ENCODE peak calls at places on chromosomes 5 and 9, in five cellular contexts. I is GM12878, B is A549, O is HepG2, K is K562. F is an unnamed sample.

GRCh38 chr9:97697837-97698236 is 697 bp upstream of the XPA start:
- DNase-seq in B (no peak), K (no peak), I (no peak), O (no peak), F (no peak)

GRCh38 chr9:107269681-107270080 is 13.4 kb upstream of the RAD23B start:
- DNase-seq in I (no peak), B (no peak), K (no peak), O (peak), F (no peak)

GRCh38 chr5:142883025-142883424 is 112.8 kb downstream of the ARHGAP26 start:
- DNase-seq in O (no peak), K (no peak), I (no peak), B (no peak), F (no peak)

GRCh38 chr5:136192015-136192525 is 892 bp downstream of the SMIM32 start:
- DNase-seq in O (no peak), K (no peak), B (no peak), I (no peak), F (no peak)

GRCh38 chr5:181203093-181203711 is 1.8 kb downstream of the TRIM7 start:
- DNase-seq in I (no peak), B (no peak), O (no peak), K (no peak), F (no peak)

GRCh38 chr5:37891832-37892231 is 52.0 kb upstream of the GDNF start:
- DNase-seq in I (no peak), B (no peak), K (no peak), O (no peak), F (no peak)

GRCh38 chr9:130835441-130836298 is 616 bp downstream of the ABL1 start:
- DNase-seq in I (no peak), K (peak), O (no peak), B (peak), F (peak)

GRCh38 chr5:143405063-143405746 is 1.7 kb upstream of the NR3C1 start:
- DNase-seq in B (peak), I (no peak), O (peak), K (peak), F (peak)

GRCh38 chr5:149776376-149777305 is 46.5 kb downstream of the PPARGC1B start:
- DNase-seq in B (no peak), O (no peak), K (no peak), I (peak), F (no peak)

GRCh38 chr5:149779071-149779470 is 49.0 kb downstream of the PPARGC1B start:
- DNase-seq in K (no peak), I (no peak), O (no peak), B (no peak), F (no peak)

GRCh38 chr5:149775785-149776184 is 45.7 kb downstream of the PPARGC1B start:
- DNase-seq in K (peak), O (peak), I (peak), B (peak), F (no peak)

GRCh38 chr5:149780043-149780737 is 50.1 kb downstream of the PPARGC1B start:
- DNase-seq in B (no peak), O (no peak), I (no peak), K (no peak), F (no peak)

GRCh38 chr5:149777382-149777781 is 47.3 kb downstream of the PPARGC1B start:
- DNase-seq in O (no peak), I (no peak), B (no peak), K (no peak), F (no peak)
- TF ChIP-seq ESRRA in O (no peak), I (no peak), B (no peak), K (no peak), F (no peak)

GRCh38 chr5:78547731-78548189 is 100.8 kb downstream of the LHFPL2 start:
- DNase-seq in I (no peak), O (no peak), K (no peak), B (no peak), F (no peak)
- TF ChIP-seq ESRRA in I (no peak), O (no peak), K (no peak), B (no peak), F (no peak)

GRCh38 chr5:118044169-118044568 is 944.2 kb downstream of the DTWD2 start:
- DNase-seq in K (no peak), I (no peak), B (no peak), O (no peak), F (no peak)

GRCh38 chr5:118043531-118043930 is 944.8 kb downstream of the DTWD2 start:
- DNase-seq in K (no peak), B (no peak), O (no peak), I (no peak), F (no peak)

GRCh38 chr5:118040496-118040895 is 947.9 kb downstream of the DTWD2 start:
- DNase-seq in K (no peak), B (no peak), O (no peak), I (no peak), F (no peak)

DNA sequence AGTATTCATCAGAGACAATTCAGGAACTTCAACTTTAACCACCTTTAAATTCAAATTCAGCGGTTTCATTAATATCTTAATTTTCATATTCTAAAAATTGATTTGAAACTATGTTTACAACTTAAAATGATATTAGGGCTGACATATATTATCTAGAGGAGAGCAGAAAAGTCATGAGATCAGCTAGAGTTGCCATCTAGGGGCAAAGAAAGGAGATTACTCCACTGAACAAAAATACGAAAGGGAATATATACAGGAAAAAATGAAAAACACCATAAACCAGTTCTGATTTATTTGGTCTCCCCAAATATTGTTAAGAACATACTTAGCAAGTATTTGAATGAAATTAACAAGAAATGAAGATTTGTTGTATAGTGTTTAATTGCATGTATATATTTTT is 946.3 kb downstream of the DTWD2 start:
- DNase-seq in B (no peak), K (no peak), I (no peak), O (no peak), F (no peak)
- TF ChIP-seq ESRRA in B (no peak), K (no peak), I (no peak), O (no peak), F (no peak)

DNA sequence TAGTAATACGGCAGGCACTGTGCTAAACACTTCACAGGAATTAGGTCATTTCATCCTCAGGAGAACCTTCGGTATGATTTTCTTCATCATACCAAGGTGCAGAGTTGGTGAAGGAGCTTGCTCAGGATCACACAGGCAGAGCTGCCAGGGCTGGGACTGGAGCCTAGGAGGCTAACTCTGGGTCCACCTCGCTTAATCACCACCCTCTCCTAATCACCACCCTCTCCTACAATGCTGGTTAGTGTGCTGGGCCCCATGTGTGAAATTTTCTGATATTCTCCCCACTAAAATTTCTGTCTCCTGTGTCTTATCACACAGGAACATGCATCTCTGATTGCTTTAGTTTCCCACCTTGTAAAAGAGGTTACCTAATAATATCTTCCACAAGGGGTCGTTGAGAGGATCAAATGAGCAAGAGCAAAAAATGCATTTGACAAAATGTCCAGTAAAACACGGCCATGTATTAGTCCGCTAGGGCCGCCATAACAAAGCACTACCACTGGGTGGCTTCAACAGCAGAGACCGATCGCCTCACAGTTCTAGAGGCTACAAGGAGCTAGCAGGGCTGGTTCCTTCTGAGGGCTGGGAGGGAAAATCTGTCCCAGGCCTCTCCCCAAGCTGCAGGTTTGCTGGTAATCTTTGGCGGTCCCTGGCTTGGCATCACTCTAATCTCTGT is 128.2 kb upstream of the NFIB start:
- DNase-seq in B (peak), K (peak), I (no peak), O (peak), F (peak)
- TF ChIP-seq ESRRA in B (no peak), K (no peak), I (no peak), O (no peak), F (no peak)

GRCh38 chr5:126575644-126576043 is 19.4 kb downstream of the ALDH7A1 start:
- DNase-seq in O (no peak), K (no peak), B (no peak), I (no peak), F (no peak)
- TF ChIP-seq ESRRA in O (no peak), K (no peak), B (no peak), I (no peak), F (no peak)

GRCh38 chr9:114058688-114059046 is 19.4 kb downstream of the AMBP start:
- DNase-seq in K (no peak), B (no peak), I (no peak), O (peak), F (no peak)
- TF ChIP-seq ESRRA in K (no peak), B (no peak), I (no peak), O (no peak), F (no peak)

GRCh38 chr5:107726896-107727295 is 56.2 kb upstream of the EFNA5 start:
- DNase-seq in B (no peak), O (no peak), I (no peak), K (no peak), F (no peak)

GRCh38 chr5:107719207-107719606 is 48.5 kb upstream of the EFNA5 start:
- DNase-seq in O (no peak), K (no peak), B (no peak), I (no peak), F (no peak)

GRCh38 chr5:107724642-107725041 is 53.9 kb upstream of the EFNA5 start:
- DNase-seq in I (no peak), K (no peak), B (no peak), O (no peak), F (no peak)
- TF ChIP-seq ESRRA in I (no peak), K (no peak), B (no peak), O (no peak), F (no peak)